ENCODE peak calls at places on chromosomes 12 and 14, in four cellular contexts. Z is HL-60, Y is K562, U is GM12878. A is an unnamed sample.

GRCh38 chr12:104790296-104791125 is 167.6 kb downstream of the SLC41A2 start:
- DNase-seq in Z (no peak), Y (peak), U (peak), A (no peak)

GRCh38 chr14:81655423-81656314 is 122.0 kb upstream of the SEL1L start:
- DNase-seq in Z (no peak), Y (peak), U (no peak), A (no peak)

GRCh38 chr14:78245238-78245637 is 75.1 kb downstream of the NRXN3 start:
- DNase-seq in Z (no peak), Y (no peak), U (no peak), A (no peak)

GRCh38 chr12:70609203-70609602 is 28.0 kb downstream of the PTPRB start:
- DNase-seq in Z (no peak), Y (peak), U (no peak), A (no peak)

GRCh38 chr14:64963611-64964010 is 8.5 kb downstream of the RAB15 start:
- DNase-seq in Z (no peak), Y (no peak), U (no peak), A (no peak)

GRCh38 chr12:19130224-19131019 is 889 bp downstream of the PLEKHA5 start:
- DNase-seq in Z (peak), Y (peak), U (no peak), A (peak)

GRCh38 chr12:4383304-4383865 is 3.9 kb upstream of the FGF23 start:
- DNase-seq in Z (no peak), Y (peak), U (no peak), A (no peak)

GRCh38 chr12:132677492-132677891 is 9.7 kb downstream of the POLE start:
- DNase-seq in Z (no peak), Y (no peak), U (no peak), A (no peak)

GRCh38 chr12:59570134-59570533 is 25.7 kb upstream of the SLC16A7 start:
- DNase-seq in Z (no peak), Y (no peak), U (no peak), A (no peak)

GRCh38 chr12:18323159-18323558 is 61.8 kb downstream of the PIK3C2G start:
- DNase-seq in Z (no peak), Y (no peak), U (no peak), A (no peak)

GRCh38 chr12:73266206-73266605 is 994.0 kb downstream of the TRHDE start:
- DNase-seq in Z (no peak), Y (no peak), U (no peak), A (no peak)

GRCh38 chr14:34211732-34212131 is 250.3 kb downstream of the SPTSSA start:
- DNase-seq in Z (no peak), Y (no peak), U (peak), A (no peak)

GRCh38 chr12:89235189-89235993 is 116.9 kb downstream of the DUSP6 start:
- DNase-seq in Z (no peak), Y (peak), U (no peak), A (no peak)

GRCh38 chr14:56811596-56812363 is 1.5 kb upstream of the OTX2 start:
- DNase-seq in Z (no peak), Y (no peak), U (no peak), A (no peak)

GRCh38 chr12:131242741-131243496 is 289.2 kb downstream of the ADGRD1 start:
- DNase-seq in Z (peak), Y (peak), U (peak), A (no peak)

GRCh38 chr14:102252834-102253801 is 51.8 kb downstream of the MOK start:
- DNase-seq in Z (no peak), Y (no peak), U (no peak), A (no peak)

GRCh38 chr12:66775941-66776340 is 97.1 kb upstream of the GRIP1 start:
- DNase-seq in Z (no peak), Y (no peak), U (no peak), A (no peak)

GRCh38 chr12:126437934-126438333 is 1372.7 kb downstream of the AACS start:
- DNase-seq in Z (no peak), Y (no peak), U (no peak), A (no peak)

GRCh38 chr12:12983420-12984035 is 16.5 kb downstream of the HEBP1 start:
- DNase-seq in Z (no peak), Y (peak), U (no peak), A (no peak)

GRCh38 chr12:116126610-116127009 is 150.9 kb downstream of the MED13L start:
- DNase-seq in Z (no peak), Y (no peak), U (no peak), A (no peak)

GRCh38 chr12:38118632-38119031 is 197.9 kb upstream of the ALG10B start:
- DNase-seq in Z (no peak), Y (no peak), U (no peak), A (no peak)

GRCh38 chr12:38120438-38120837 is 196.1 kb upstream of the ALG10B start:
- DNase-seq in Z (no peak), Y (no peak), U (no peak), A (no peak)

GRCh38 chr12:38123566-38124246 is 192.9 kb upstream of the ALG10B start:
- DNase-seq in Z (no peak), Y (no peak), U (no peak), A (no peak)

DNA sequence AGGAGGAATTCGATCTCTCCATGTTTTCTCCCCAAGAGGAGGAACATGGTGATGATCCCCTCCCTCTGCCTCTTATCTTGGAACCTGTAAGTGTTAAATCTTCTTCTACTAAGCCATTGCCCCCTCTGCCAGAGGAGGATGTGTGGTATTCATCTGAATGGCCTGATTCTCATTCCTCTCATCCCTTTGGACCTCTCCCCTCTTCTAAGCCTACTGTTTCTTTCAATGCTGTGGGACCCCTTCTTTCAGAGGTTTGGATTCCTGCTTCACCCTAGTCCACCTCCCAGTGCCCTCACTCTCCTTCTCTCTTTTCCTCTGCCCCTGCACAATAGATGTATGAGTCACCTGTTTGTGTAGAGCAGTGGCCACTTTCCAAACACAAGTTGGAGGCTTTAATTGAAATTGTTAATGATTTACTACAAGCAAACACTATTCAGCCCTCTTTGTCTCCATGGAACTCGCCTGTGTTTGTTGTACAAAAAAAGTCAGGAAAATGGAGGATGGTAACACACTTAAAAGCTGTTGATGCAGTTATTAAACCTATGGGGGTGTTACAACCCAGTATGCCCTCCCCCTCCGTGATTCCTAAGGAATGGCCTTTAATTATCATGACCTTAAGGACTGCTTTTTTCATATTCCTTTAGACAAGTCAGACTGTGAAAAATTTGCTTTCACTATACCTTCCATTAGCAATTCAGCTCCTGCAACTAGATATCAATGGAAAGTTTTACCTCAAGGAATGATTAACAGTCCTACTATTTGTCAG is 192.1 kb upstream of the ALG10B start:
- DNase-seq in Z (no peak), Y (no peak), U (no peak), A (no peak)
- TF ChIP-seq SPI1 in Z (no peak), Y (no peak), U (no peak), A (no peak)

DNA sequence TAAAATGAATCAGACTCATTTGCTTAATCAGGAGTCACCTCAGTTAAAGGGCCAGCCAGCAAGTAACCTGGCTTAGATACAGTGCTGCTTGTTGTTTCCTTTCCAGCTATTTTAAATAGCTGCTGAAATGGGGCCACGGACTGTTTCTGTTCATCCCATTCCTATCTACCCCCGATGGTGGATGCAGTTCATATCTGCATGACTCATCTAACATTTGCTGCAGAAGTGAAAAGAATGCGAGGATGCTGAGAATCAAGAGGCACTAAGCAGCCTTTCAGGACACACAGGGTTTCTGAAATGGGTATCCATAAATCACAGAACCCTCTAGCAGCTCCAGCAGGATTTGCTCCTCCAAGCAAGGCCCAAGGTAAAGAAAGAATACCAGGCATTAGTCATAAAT is 60.2 kb upstream of the RTRAF start:
- DNase-seq in Z (no peak), Y (no peak), U (no peak), A (no peak)
- TF ChIP-seq SPI1 in Z (no peak), Y (no peak), U (no peak), A (no peak)

DNA sequence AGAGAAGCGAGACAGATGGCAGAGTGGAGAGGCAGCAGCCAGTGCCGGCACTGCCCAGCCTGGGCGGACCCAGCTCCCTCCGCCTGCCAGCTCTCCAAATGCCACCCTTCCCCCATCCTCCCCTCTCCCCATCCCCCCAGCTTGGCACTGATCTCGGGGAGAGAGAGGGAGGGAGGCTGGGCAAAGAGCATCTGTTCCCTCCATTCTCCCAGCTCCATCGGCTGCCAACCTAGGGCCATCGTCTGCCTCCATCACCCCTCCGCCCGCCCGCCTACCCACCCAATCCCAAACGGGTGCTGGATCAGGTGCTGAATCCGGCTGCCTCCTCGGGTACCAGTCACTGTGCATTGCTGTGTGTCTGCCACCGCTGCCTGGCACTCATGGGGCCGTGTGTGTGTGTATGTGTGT is 38.6 kb downstream of the ZFHX2 start:
- DNase-seq in Z (no peak), Y (no peak), U (no peak), A (no peak)
- TF ChIP-seq SPI1 in Z (no peak), Y (no peak), U (no peak), A (no peak)

GRCh38 chr14:100755649-100756048 is 29.0 kb downstream of the DLK1 start:
- DNase-seq in Z (no peak), Y (peak), U (no peak), A (no peak)
- TF ChIP-seq SPI1 in Z (no peak), Y (no peak), U (no peak), A (no peak)

DNA sequence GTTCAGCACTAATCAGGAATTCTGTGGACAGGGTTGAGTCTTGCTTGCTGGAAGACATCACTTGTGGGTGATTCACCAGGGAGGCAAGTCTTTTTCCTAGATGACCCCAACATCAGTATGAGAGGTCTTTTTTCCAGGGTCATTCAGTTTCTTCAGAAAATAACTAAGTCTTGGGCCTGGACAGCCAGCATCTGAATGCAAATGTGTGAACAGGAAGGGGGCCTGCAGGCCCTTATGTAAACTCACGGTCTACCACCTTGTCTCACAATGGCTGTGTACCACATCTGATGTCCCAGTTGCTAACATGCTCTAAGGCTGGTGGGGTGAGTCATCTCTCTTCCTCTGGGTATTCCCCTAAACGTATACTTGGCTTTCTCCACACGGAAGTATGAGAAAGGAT is 79.2 kb downstream of the HECTD4 start:
- DNase-seq in Z (no peak), Y (peak), U (peak), A (peak)
- TF ChIP-seq SPI1 in Z (no peak), Y (no peak), U (peak), A (peak)

DNA sequence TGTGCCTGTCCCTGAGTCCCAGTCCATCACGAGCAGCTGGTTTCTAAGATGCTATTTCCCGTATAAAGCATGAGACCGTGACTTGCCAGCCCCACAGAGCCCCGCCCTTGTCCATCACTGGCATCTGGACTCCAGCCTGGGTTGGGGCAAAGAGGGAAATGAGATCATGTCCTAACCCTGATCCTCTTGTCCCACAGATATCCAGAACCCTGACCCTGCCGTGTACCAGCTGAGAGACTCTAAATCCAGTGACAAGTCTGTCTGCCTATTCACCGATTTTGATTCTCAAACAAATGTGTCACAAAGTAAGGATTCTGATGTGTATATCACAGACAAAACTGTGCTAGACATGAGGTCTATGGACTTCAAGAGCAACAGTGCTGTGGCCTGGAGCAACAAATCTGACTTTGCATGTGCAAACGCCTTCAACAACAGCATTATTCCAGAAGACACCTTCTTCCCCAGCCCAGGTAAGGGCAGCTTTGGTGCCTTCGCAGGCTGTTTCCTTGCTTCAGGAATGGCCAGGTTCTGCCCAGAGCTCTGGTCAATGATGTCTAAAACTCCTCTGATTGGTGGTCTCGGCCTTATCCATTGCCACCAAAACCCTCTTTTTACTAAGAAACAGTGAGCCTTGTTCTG is 41.6 kb downstream of the DAD1 start:
- DNase-seq in Z (no peak), Y (no peak), U (no peak), A (no peak)
- TF ChIP-seq SPI1 in Z (no peak), Y (no peak), U (no peak), A (no peak)

GRCh38 chr14:30227436-30227835 is 299.8 kb upstream of the PRKD1 start:
- DNase-seq in Z (no peak), Y (no peak), U (no peak), A (no peak)

GRCh38 chr14:30223966-30224365 is 296.3 kb upstream of the PRKD1 start:
- DNase-seq in Z (no peak), Y (no peak), U (no peak), A (no peak)

GRCh38 chr14:30223385-30223785 is 295.7 kb upstream of the PRKD1 start:
- DNase-seq in Z (no peak), Y (peak), U (no peak), A (no peak)

GRCh38 chr14:30225171-30225570 is 297.5 kb upstream of the PRKD1 start:
- DNase-seq in Z (no peak), Y (no peak), U (no peak), A (no peak)

GRCh38 chr14:30221546-30221945 is 293.9 kb upstream of the PRKD1 start:
- DNase-seq in Z (no peak), Y (no peak), U (no peak), A (no peak)
- TF ChIP-seq SPI1 in Z (no peak), Y (no peak), U (no peak), A (no peak)

A was measured in GM12891.